ENCODE peak calls at places on chromosomes 1 and 21, in ten cellular contexts. One of them, this sample, is unnamed. For H3K9me3, the result is how much of the 10 kb centered on the place peaks cover.

GRCh38 chr1:241423541-241424479 is 66.8 kb upstream of the RGS7 start:
- DNase-seq in right cardiac atrium: peak
- DNase-seq in BE2C: peak
- DNase-seq in RWPE2: no peak
- DNase-seq in GM12878: no peak
- DNase-seq in PC-9: no peak
- DNase-seq in CD8-positive, alpha-beta T cell: no peak
- DNase-seq in trophoblast cell: peak
- DNase-seq in adipocyte: peak
- DNase-seq in ovary: no peak
- DNase-seq in this sample: no peak

GRCh38 chr1:36465731-36466369 is 1.7 kb upstream of the MRPS15 start:
- DNase-seq in ovary: no peak
- DNase-seq in GM12878: no peak
- DNase-seq in CD8-positive, alpha-beta T cell: no peak
- DNase-seq in adipocyte: peak
- DNase-seq in BE2C: no peak
- DNase-seq in PC-9: peak
- DNase-seq in trophoblast cell: peak
- DNase-seq in right cardiac atrium: no peak
- DNase-seq in RWPE2: no peak
- DNase-seq in this sample: no peak

GRCh38 chr21:27693376-27693775 is 726.5 kb upstream of the ADAMTS5 start:
- DNase-seq in trophoblast cell: peak
- DNase-seq in PC-9: no peak
- DNase-seq in ovary: no peak
- DNase-seq in right cardiac atrium: no peak
- DNase-seq in adipocyte: peak
- DNase-seq in CD8-positive, alpha-beta T cell: no peak
- DNase-seq in RWPE2: no peak
- DNase-seq in GM12878: no peak
- DNase-seq in BE2C: no peak
- DNase-seq in this sample: no peak

GRCh38 chr1:77889671-77890070 is 1.2 kb downstream of the NEXN start:
- DNase-seq in RWPE2: no peak
- DNase-seq in GM12878: no peak
- DNase-seq in CD8-positive, alpha-beta T cell: no peak
- DNase-seq in trophoblast cell: peak
- DNase-seq in adipocyte: peak
- DNase-seq in ovary: no peak
- DNase-seq in PC-9: peak
- DNase-seq in BE2C: no peak
- DNase-seq in right cardiac atrium: no peak
- DNase-seq in this sample: no peak

GRCh38 chr1:233034845-233035244 is 84.4 kb downstream of the NTPCR start:
- DNase-seq in adipocyte: no peak
- DNase-seq in CD8-positive, alpha-beta T cell: no peak
- DNase-seq in trophoblast cell: no peak
- DNase-seq in BE2C: no peak
- DNase-seq in ovary: no peak
- DNase-seq in PC-9: no peak
- DNase-seq in RWPE2: no peak
- DNase-seq in right cardiac atrium: no peak
- DNase-seq in GM12878: no peak
- DNase-seq in this sample: no peak

GRCh38 chr21:20040768-20041167 is 957.4 kb upstream of the NCAM2 start:
- DNase-seq in adipocyte: no peak
- DNase-seq in right cardiac atrium: no peak
- DNase-seq in CD8-positive, alpha-beta T cell: no peak
- DNase-seq in ovary: no peak
- DNase-seq in trophoblast cell: no peak
- DNase-seq in BE2C: no peak
- DNase-seq in GM12878: no peak
- DNase-seq in RWPE2: no peak
- DNase-seq in PC-9: no peak
- DNase-seq in this sample: no peak

GRCh38 chr1:160935527-160936258 is 18.9 kb downstream of the ITLN2 start:
- DNase-seq in adipocyte: no peak
- DNase-seq in RWPE2: no peak
- DNase-seq in BE2C: no peak
- DNase-seq in right cardiac atrium: no peak
- DNase-seq in PC-9: no peak
- DNase-seq in CD8-positive, alpha-beta T cell: no peak
- DNase-seq in ovary: no peak
- DNase-seq in trophoblast cell: no peak
- DNase-seq in GM12878: no peak
- DNase-seq in this sample: no peak

GRCh38 chr1:78286686-78287085 is 204.1 kb upstream of the PTGFR start:
- DNase-seq in BE2C: no peak
- DNase-seq in right cardiac atrium: no peak
- DNase-seq in GM12878: no peak
- DNase-seq in adipocyte: peak
- DNase-seq in trophoblast cell: no peak
- DNase-seq in CD8-positive, alpha-beta T cell: no peak
- DNase-seq in PC-9: no peak
- DNase-seq in ovary: no peak
- DNase-seq in RWPE2: no peak
- DNase-seq in this sample: no peak

GRCh38 chr1:228009828-228010775 is 3.3 kb downstream of the WNT3A start:
- DNase-seq in BE2C: peak
- DNase-seq in CD8-positive, alpha-beta T cell: no peak
- DNase-seq in GM12878: peak
- DNase-seq in adipocyte: no peak
- DNase-seq in right cardiac atrium: peak
- DNase-seq in RWPE2: no peak
- DNase-seq in PC-9: no peak
- DNase-seq in ovary: no peak
- DNase-seq in trophoblast cell: no peak
- DNase-seq in this sample: no peak

GRCh38 chr1:94951056-94951455 is 24.1 kb upstream of the CNN3 start:
- DNase-seq in BE2C: no peak
- DNase-seq in right cardiac atrium: no peak
- DNase-seq in GM12878: no peak
- DNase-seq in CD8-positive, alpha-beta T cell: no peak
- DNase-seq in PC-9: no peak
- DNase-seq in ovary: no peak
- DNase-seq in RWPE2: no peak
- DNase-seq in adipocyte: peak
- DNase-seq in trophoblast cell: no peak
- DNase-seq in this sample: no peak

GRCh38 chr1:205774277-205775014 is 836 bp downstream of the RAB29 start:
- DNase-seq in PC-9: no peak
- DNase-seq in right cardiac atrium: no peak
- DNase-seq in RWPE2: no peak
- DNase-seq in GM12878: peak
- DNase-seq in CD8-positive, alpha-beta T cell: peak
- DNase-seq in ovary: no peak
- DNase-seq in adipocyte: peak
- DNase-seq in trophoblast cell: peak
- DNase-seq in BE2C: peak
- DNase-seq in this sample: peak

GRCh38 chr1:70675737-70676156 is 264.7 kb downstream of the CTH start:
- DNase-seq in RWPE2: no peak
- DNase-seq in adipocyte: no peak
- DNase-seq in CD8-positive, alpha-beta T cell: no peak
- DNase-seq in trophoblast cell: no peak
- DNase-seq in GM12878: no peak
- DNase-seq in PC-9: no peak
- DNase-seq in right cardiac atrium: no peak
- DNase-seq in BE2C: no peak
- DNase-seq in ovary: no peak
- DNase-seq in this sample: no peak

GRCh38 chr1:12173631-12174121 is 6.9 kb downstream of the TNFRSF1B start:
- DNase-seq in PC-9: no peak
- DNase-seq in CD8-positive, alpha-beta T cell: peak
- DNase-seq in ovary: peak
- DNase-seq in trophoblast cell: peak
- DNase-seq in GM12878: no peak
- DNase-seq in RWPE2: no peak
- DNase-seq in right cardiac atrium: peak
- DNase-seq in adipocyte: no peak
- DNase-seq in BE2C: no peak
- DNase-seq in this sample: peak

GRCh38 chr21:44835647-44835973 is 17.7 kb upstream of the SUMO3 start:
- DNase-seq in CD8-positive, alpha-beta T cell: no peak
- DNase-seq in right cardiac atrium: no peak
- DNase-seq in BE2C: no peak
- DNase-seq in PC-9: no peak
- DNase-seq in trophoblast cell: no peak
- DNase-seq in RWPE2: no peak
- DNase-seq in adipocyte: no peak
- DNase-seq in GM12878: no peak
- DNase-seq in ovary: peak
- DNase-seq in this sample: no peak
- H3K9me3 ChIP-seq in CD8-positive, alpha-beta T cell: under half
- H3K9me3 ChIP-seq in right cardiac atrium: under half
- H3K9me3 ChIP-seq in BE2C: under half
- H3K9me3 ChIP-seq in PC-9: under half
- H3K9me3 ChIP-seq in trophoblast cell: under half
- H3K9me3 ChIP-seq in RWPE2: under half
- H3K9me3 ChIP-seq in adipocyte: under half
- H3K9me3 ChIP-seq in GM12878: under half
- H3K9me3 ChIP-seq in ovary: under half
- H3K9me3 ChIP-seq in this sample: under half

GRCh38 chr1:248187363-248187762 is 9.7 kb upstream of the OR2M3 start:
- DNase-seq in RWPE2: no peak
- DNase-seq in PC-9: no peak
- DNase-seq in GM12878: no peak
- DNase-seq in BE2C: no peak
- DNase-seq in trophoblast cell: no peak
- DNase-seq in right cardiac atrium: no peak
- DNase-seq in ovary: no peak
- DNase-seq in adipocyte: no peak
- DNase-seq in CD8-positive, alpha-beta T cell: no peak
- DNase-seq in this sample: no peak

GRCh38 chr1:248183996-248184395 is 9.4 kb downstream of the OR2M2 start:
- DNase-seq in PC-9: no peak
- DNase-seq in CD8-positive, alpha-beta T cell: no peak
- DNase-seq in trophoblast cell: no peak
- DNase-seq in adipocyte: no peak
- DNase-seq in RWPE2: no peak
- DNase-seq in ovary: no peak
- DNase-seq in right cardiac atrium: no peak
- DNase-seq in GM12878: no peak
- DNase-seq in BE2C: no peak
- DNase-seq in this sample: no peak
- H3K9me3 ChIP-seq in PC-9: under half
- H3K9me3 ChIP-seq in CD8-positive, alpha-beta T cell: under half
- H3K9me3 ChIP-seq in trophoblast cell: under half
- H3K9me3 ChIP-seq in adipocyte: under half
- H3K9me3 ChIP-seq in RWPE2: under half
- H3K9me3 ChIP-seq in ovary: under half
- H3K9me3 ChIP-seq in right cardiac atrium: under half
- H3K9me3 ChIP-seq in GM12878: under half
- H3K9me3 ChIP-seq in BE2C: under half
- H3K9me3 ChIP-seq in this sample: under half

GRCh38 chr1:152933196-152933595 is 13.8 kb upstream of the SPRR5 start:
- DNase-seq in PC-9: peak
- DNase-seq in trophoblast cell: no peak
- DNase-seq in RWPE2: no peak
- DNase-seq in CD8-positive, alpha-beta T cell: no peak
- DNase-seq in GM12878: no peak
- DNase-seq in ovary: no peak
- DNase-seq in BE2C: no peak
- DNase-seq in adipocyte: no peak
- DNase-seq in right cardiac atrium: no peak
- DNase-seq in this sample: no peak
- H3K9me3 ChIP-seq in PC-9: under half
- H3K9me3 ChIP-seq in trophoblast cell: under half
- H3K9me3 ChIP-seq in RWPE2: under half
- H3K9me3 ChIP-seq in CD8-positive, alpha-beta T cell: under half
- H3K9me3 ChIP-seq in GM12878: under half
- H3K9me3 ChIP-seq in ovary: under half
- H3K9me3 ChIP-seq in BE2C: under half
- H3K9me3 ChIP-seq in adipocyte: under half
- H3K9me3 ChIP-seq in right cardiac atrium: under half
- H3K9me3 ChIP-seq in this sample: under half

DNA sequence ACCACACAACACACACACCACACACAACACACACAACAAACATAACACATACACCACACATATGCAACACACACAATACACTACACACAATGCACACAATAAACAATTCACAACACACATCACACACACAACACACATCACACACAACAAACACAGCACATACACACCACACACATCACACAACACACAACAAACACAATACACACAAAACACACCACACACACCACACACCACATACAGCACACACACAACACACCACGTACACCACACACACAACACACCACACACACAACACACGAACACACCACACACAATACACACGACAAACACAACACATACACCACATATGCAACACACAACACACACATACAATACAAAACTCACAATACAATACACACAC is 30.2 kb upstream of the C1orf174 start:
- DNase-seq in GM12878: no peak
- DNase-seq in trophoblast cell: no peak
- DNase-seq in PC-9: no peak
- DNase-seq in BE2C: no peak
- DNase-seq in ovary: no peak
- DNase-seq in RWPE2: no peak
- DNase-seq in adipocyte: no peak
- DNase-seq in right cardiac atrium: no peak
- DNase-seq in CD8-positive, alpha-beta T cell: no peak
- DNase-seq in this sample: no peak
- H3K9me3 ChIP-seq in GM12878: under half
- H3K9me3 ChIP-seq in trophoblast cell: under half
- H3K9me3 ChIP-seq in PC-9: under half
- H3K9me3 ChIP-seq in BE2C: under half
- H3K9me3 ChIP-seq in ovary: under half
- H3K9me3 ChIP-seq in RWPE2: under half
- H3K9me3 ChIP-seq in adipocyte: under half
- H3K9me3 ChIP-seq in right cardiac atrium: under half
- H3K9me3 ChIP-seq in CD8-positive, alpha-beta T cell: under half
- H3K9me3 ChIP-seq in this sample: under half

GRCh38 chr1:152411144-152411543 is 2.9 kb downstream of the CRNN start:
- DNase-seq in RWPE2: no peak
- DNase-seq in ovary: no peak
- DNase-seq in right cardiac atrium: peak
- DNase-seq in CD8-positive, alpha-beta T cell: no peak
- DNase-seq in trophoblast cell: no peak
- DNase-seq in BE2C: no peak
- DNase-seq in PC-9: no peak
- DNase-seq in adipocyte: no peak
- DNase-seq in GM12878: no peak
- DNase-seq in this sample: no peak
- H3K9me3 ChIP-seq in RWPE2: under half
- H3K9me3 ChIP-seq in ovary: under half
- H3K9me3 ChIP-seq in right cardiac atrium: under half
- H3K9me3 ChIP-seq in CD8-positive, alpha-beta T cell: under half
- H3K9me3 ChIP-seq in trophoblast cell: under half
- H3K9me3 ChIP-seq in BE2C: under half
- H3K9me3 ChIP-seq in PC-9: under half
- H3K9me3 ChIP-seq in adipocyte: under half
- H3K9me3 ChIP-seq in GM12878: under half
- H3K9me3 ChIP-seq in this sample: under half

GRCh38 chr1:49841767-49842166 is 182.0 kb downstream of the AGBL4 start:
- DNase-seq in BE2C: no peak
- DNase-seq in right cardiac atrium: no peak
- DNase-seq in trophoblast cell: no peak
- DNase-seq in CD8-positive, alpha-beta T cell: no peak
- DNase-seq in RWPE2: no peak
- DNase-seq in ovary: no peak
- DNase-seq in adipocyte: no peak
- DNase-seq in PC-9: no peak
- DNase-seq in GM12878: no peak
- DNase-seq in this sample: no peak
- H3K9me3 ChIP-seq in BE2C: under half
- H3K9me3 ChIP-seq in right cardiac atrium: under half
- H3K9me3 ChIP-seq in trophoblast cell: under half
- H3K9me3 ChIP-seq in CD8-positive, alpha-beta T cell: under half
- H3K9me3 ChIP-seq in RWPE2: under half
- H3K9me3 ChIP-seq in ovary: under half
- H3K9me3 ChIP-seq in adipocyte: under half
- H3K9me3 ChIP-seq in PC-9: under half
- H3K9me3 ChIP-seq in GM12878: under half
- H3K9me3 ChIP-seq in this sample: under half

This sample was measured in CD4-positive, alpha-beta T cell.